ENCODE peak calls at places on chromosomes 11 and 22, in five cellular contexts. P is HCT116, T is lower lobe of right lung, M is A673, B is IMR-90. D is an unnamed sample.

GRCh38 chr22:36641902-36642640 is 61.5 kb downstream of the CACNG2 start:
- DNase-seq in B (peak; percentile 36), M (peak; percentile 75), T (no peak), P (no peak), D (no peak)

GRCh38 chr22:23093090-23093788 is 22.9 kb downstream of the GNAZ start:
- DNase-seq in P (no peak), M (no peak), B (no peak), T (no peak), D (no peak)

GRCh38 chr11:123212406-123212805 is 17.4 kb upstream of the CLMP start:
- DNase-seq in P (no peak), B (no peak), M (no peak), T (no peak), D (no peak)

GRCh38 chr11:504053-504993 is 2.7 kb downstream of the RNH1 start:
- DNase-seq in M (no peak), B (no peak), P (no peak), T (peak; percentile 72), D (peak; percentile 91)

GRCh38 chr11:118846181-118846946 is 37.3 kb upstream of the CXCR5 start:
- DNase-seq in T (no peak), P (no peak), B (no peak), M (no peak), D (no peak)

GRCh38 chr11:70948855-70949551 is 303.4 kb downstream of the SHANK2 start:
- DNase-seq in P (no peak), M (peak; percentile 55), B (no peak), T (no peak), D (no peak)

GRCh38 chr11:36464720-36465119 is 45.4 kb downstream of the TRAF6 start:
- DNase-seq in B (no peak), M (no peak), T (no peak), P (no peak), D (no peak)

GRCh38 chr22:46172522-46172921 is 22.2 kb downstream of the PPARA start:
- DNase-seq in T (no peak), P (no peak), B (no peak), M (peak; percentile 81), D (no peak)

GRCh38 chr11:29518389-29519174 is 498.2 kb downstream of the KCNA4 start:
- DNase-seq in P (no peak), B (no peak), T (peak; percentile 60), M (peak; percentile 71), D (peak; percentile 95)

GRCh38 chr22:19990609-19991394 is 25.8 kb downstream of the ARVCF start:
- DNase-seq in T (no peak), M (peak; percentile 63), B (no peak), P (no peak), D (no peak)

GRCh38 chr22:39185601-39186012 is 33.1 kb upstream of the CBX7 start:
- DNase-seq in B (peak; percentile 49), T (peak; percentile 67), P (no peak), M (no peak), D (no peak)

GRCh38 chr22:33597274-33597985 is 322.8 kb downstream of the LARGE1 start:
- DNase-seq in B (no peak), T (no peak), M (no peak), P (no peak), D (no peak)

GRCh38 chr11:60978546-60979380 is 7.3 kb downstream of the CD6 start:
- DNase-seq in P (no peak), M (peak; percentile 28), B (no peak), T (no peak), D (peak; percentile 38)

GRCh38 chr22:22235564-22235963 is 9.0 kb upstream of the VPREB1 start:
- DNase-seq in B (no peak), P (no peak), T (no peak), M (peak; percentile 18), D (no peak)

GRCh38 chr11:121416909-121417567 is 35.1 kb upstream of the SORL1 start:
- DNase-seq in T (peak; percentile 90), P (no peak), B (peak; percentile 48), M (peak; percentile 74), D (peak; percentile 100)

GRCh38 chr22:49216579-49216978 is 611.1 kb downstream of the BRD1 start:
- DNase-seq in M (no peak), P (no peak), B (no peak), T (peak; percentile 10), D (no peak)

GRCh38 chr22:46779651-46780050 is 17.2 kb downstream of the TBC1D22A start:
- DNase-seq in B (no peak), P (no peak), T (no peak), M (no peak), D (no peak)

GRCh38 chr11:126336646-126337045 is 18.8 kb upstream of the ST3GAL4 start:
- DNase-seq in M (no peak), P (no peak), B (no peak), T (no peak), D (peak; percentile 86)

GRCh38 chr22:49021926-49022815 is 805.5 kb downstream of the BRD1 start:
- DNase-seq in P (no peak), T (peak; percentile 35), M (no peak), B (no peak), D (no peak)

GRCh38 chr11:70682760-70683159 is 284.4 kb downstream of the CTTN start:
- DNase-seq in P (no peak), M (no peak), T (peak; percentile 23), B (no peak), D (no peak)

GRCh38 chr11:115920087-115920461 is 415.9 kb upstream of the CADM1 start:
- DNase-seq in M (no peak), B (peak; percentile 67), P (no peak), T (no peak), D (no peak)

GRCh38 chr11:115921540-115921939 is 417.3 kb upstream of the CADM1 start:
- DNase-seq in P (no peak), M (no peak), T (no peak), B (no peak), D (no peak)

GRCh38 chr11:115920841-115921480 is 416.7 kb upstream of the CADM1 start:
- DNase-seq in P (no peak), B (no peak), T (no peak), M (no peak), D (no peak)

GRCh38 chr11:115919341-115920086 is 415.3 kb upstream of the CADM1 start:
- DNase-seq in B (peak; percentile 79), M (peak; percentile 3), T (no peak), P (no peak), D (no peak)

GRCh38 chr11:115921986-115922385 is 417.8 kb upstream of the CADM1 start:
- DNase-seq in T (no peak), P (no peak), M (no peak), B (no peak), D (no peak)
- H3K27ac ChIP-seq in T (no peak overlapping the region), P (no peak overlapping the region), M (no peak overlapping the region), B (no peak overlapping the region), D (no peak overlapping the region)

DNA sequence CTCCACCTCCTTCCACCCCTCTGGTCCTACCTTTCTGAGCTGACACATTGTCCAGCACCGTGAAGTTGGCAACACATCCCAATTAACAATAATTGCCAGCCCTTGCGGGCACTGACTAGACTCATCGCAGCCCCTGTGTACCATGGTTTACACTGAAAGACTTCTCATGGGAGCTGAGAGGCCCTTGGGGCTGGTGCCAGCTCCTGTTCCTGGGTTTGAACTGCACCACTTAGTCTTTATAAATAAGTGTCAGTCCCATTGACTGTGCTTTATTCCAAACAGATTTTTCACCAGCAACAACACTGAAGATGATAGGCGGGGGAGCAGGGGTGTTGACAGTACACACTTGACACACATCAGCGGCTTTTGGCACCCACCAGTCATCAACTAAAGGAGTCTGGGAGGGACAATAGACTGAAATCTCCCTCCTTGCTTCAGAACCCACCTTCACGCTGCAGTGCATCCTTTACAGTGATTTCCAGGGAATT is 447.3 kb downstream of the NTM start:
- DNase-seq in B (no peak), M (no peak), T (no peak), P (no peak), D (no peak)
- H3K27me3 ChIP-seq in B (peaks cover 38% of the 10 kb centered on the region), M (peaks cover 21% of the 10 kb centered on the region), T (no peaks in the 10 kb centered on the region), P (no peaks in the 10 kb centered on the region), D (no peaks in the 10 kb centered on the region)

GRCh38 chr11:1703146-1703545 is 6.2 kb downstream of the KRTAP5-6 start:
- DNase-seq in P (no peak), M (no peak), B (no peak), T (no peak), D (no peak)

GRCh38 chr11:1705121-1706052 is 8.4 kb downstream of the KRTAP5-6 start:
- DNase-seq in B (no peak), P (no peak), M (no peak), T (no peak), D (no peak)

GRCh38 chr11:1708716-1709115 is 11.7 kb downstream of the KRTAP5-6 start:
- DNase-seq in P (no peak), T (no peak), B (no peak), M (no peak), D (no peak)

GRCh38 chr11:1706634-1707400 is 9.8 kb downstream of the KRTAP5-6 start:
- DNase-seq in B (no peak), P (no peak), M (no peak), T (no peak), D (peak; percentile 63)

DNA sequence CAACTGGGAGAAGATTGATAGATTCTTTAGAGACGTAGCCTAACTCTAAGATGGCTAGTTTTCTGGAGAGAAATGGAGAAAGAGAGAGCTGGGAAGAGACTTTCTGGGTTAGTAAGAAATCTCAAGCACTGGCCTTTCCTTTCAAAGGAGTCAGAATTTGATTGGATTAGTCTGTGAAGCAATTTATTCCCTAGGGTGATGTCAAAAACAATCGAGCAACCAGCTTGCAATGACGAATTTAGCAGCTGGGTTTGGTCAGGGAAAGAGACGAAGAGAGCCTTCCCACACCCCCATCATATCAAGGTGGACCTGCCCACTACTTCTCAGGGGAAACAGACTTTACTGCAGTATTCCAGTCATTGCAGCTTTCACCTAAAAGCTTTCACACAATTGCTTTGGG is 10.8 kb downstream of the KRTAP5-6 start:
- DNase-seq in T (no peak), P (no peak), M (peak; percentile 43), B (no peak), D (no peak)
- H3K27ac ChIP-seq in T (no peak overlapping the region), P (no peak overlapping the region), M (no peak overlapping the region), B (no peak overlapping the region), D (no peak overlapping the region)

GRCh38 chr11:21190181-21190580 is 520.8 kb downstream of the NELL1 start:
- DNase-seq in P (no peak), B (no peak), M (no peak), T (no peak), D (no peak)
- H3K27me3 ChIP-seq in P (no peaks in the 10 kb centered on the region), B (no peaks in the 10 kb centered on the region), M (no peaks in the 10 kb centered on the region), T (no peaks in the 10 kb centered on the region), D (no peaks in the 10 kb centered on the region)

GRCh38 chr11:93728792-93729128 is 12.5 kb downstream of the TAF1D start:
- DNase-seq in P (no peak), M (no peak), T (no peak), B (no peak), D (no peak)
- H3K27ac ChIP-seq in P (no peak overlapping the region), M (peak overlapping the region; percentile 20), T (no peak overlapping the region), B (no peak overlapping the region), D (peak overlapping the region; percentile 6)

GRCh38 chr22:42337356-42337755 is 66.9 kb upstream of the TCF20 start:
- DNase-seq in T (no peak), M (no peak), P (no peak), B (no peak), D (no peak)
- H3K27me3 ChIP-seq in T (peaks cover 25% of the 10 kb centered on the region), M (no peaks in the 10 kb centered on the region), P (no peaks in the 10 kb centered on the region), B (peaks cover 15% of the 10 kb centered on the region), D (peaks cover 20% of the 10 kb centered on the region)

D was measured in HL-60.